ENCODE peak calls at places on chromosome 19, in nine cellular contexts. One of them, this sample, is unnamed.

GRCh38 chr19:39736088-39736487 is 1.7 kb downstream of the CLC start:
- DNase-seq in astrocyte of the spinal cord: no peak
- DNase-seq in cardiac fibroblast: no peak
- DNase-seq in AG09309: no peak
- DNase-seq in IMR-90: no peak
- DNase-seq in lower lobe of right lung: no peak
- DNase-seq in fibroblast of lung: no peak
- DNase-seq in neural progenitor cell: no peak
- DNase-seq in AG10803: no peak
- DNase-seq in this sample: no peak

GRCh38 chr19:38062959-38063786 is 156.2 kb downstream of the SIPA1L3 start:
- DNase-seq in neural progenitor cell: peak; percentile 38
- DNase-seq in IMR-90: peak; percentile 65
- DNase-seq in lower lobe of right lung: no peak
- DNase-seq in AG09309: no peak
- DNase-seq in AG10803: no peak
- DNase-seq in cardiac fibroblast: no peak
- DNase-seq in fibroblast of lung: peak; percentile 35
- DNase-seq in astrocyte of the spinal cord: no peak
- DNase-seq in this sample: peak; percentile 22

GRCh38 chr19:46624958-46625661 is at the start of gene PTGIR:
- DNase-seq in fibroblast of lung: peak; percentile 78
- DNase-seq in neural progenitor cell: no peak
- DNase-seq in lower lobe of right lung: no peak
- DNase-seq in IMR-90: peak; percentile 78
- DNase-seq in AG09309: no peak
- DNase-seq in AG10803: peak; percentile 88
- DNase-seq in cardiac fibroblast: peak; percentile 91
- DNase-seq in astrocyte of the spinal cord: peak; percentile 33
- DNase-seq in this sample: peak; percentile 79

GRCh38 chr19:43784981-43785808 is 4.4 kb upstream of the KCNN4 start:
- DNase-seq in fibroblast of lung: peak; percentile 77
- DNase-seq in IMR-90: peak; percentile 67
- DNase-seq in AG10803: peak; percentile 67
- DNase-seq in cardiac fibroblast: peak; percentile 74
- DNase-seq in neural progenitor cell: peak; percentile 86
- DNase-seq in astrocyte of the spinal cord: peak; percentile 74
- DNase-seq in lower lobe of right lung: peak; percentile 71
- DNase-seq in AG09309: no peak
- DNase-seq in this sample: peak; percentile 81

GRCh38 chr19:38737297-38737865 is 6.9 kb downstream of the CAPN12 start:
- DNase-seq in fibroblast of lung: no peak
- DNase-seq in cardiac fibroblast: no peak
- DNase-seq in AG10803: no peak
- DNase-seq in lower lobe of right lung: peak; percentile 51
- DNase-seq in neural progenitor cell: no peak
- DNase-seq in astrocyte of the spinal cord: no peak
- DNase-seq in AG09309: no peak
- DNase-seq in IMR-90: no peak
- DNase-seq in this sample: no peak

GRCh38 chr19:35869327-35870123 is 1.2 kb downstream of the APLP1 start:
- DNase-seq in neural progenitor cell: peak; percentile 99
- DNase-seq in lower lobe of right lung: peak; percentile 80
- DNase-seq in AG10803: peak; percentile 54
- DNase-seq in cardiac fibroblast: peak; percentile 61
- DNase-seq in astrocyte of the spinal cord: peak; percentile 72
- DNase-seq in IMR-90: peak; percentile 61
- DNase-seq in AG09309: no peak
- DNase-seq in fibroblast of lung: peak; percentile 42
- DNase-seq in this sample: peak; percentile 54

GRCh38 chr19:33186835-33187540 is 7.1 kb upstream of the LRP3 start:
- DNase-seq in AG09309: no peak
- DNase-seq in lower lobe of right lung: peak; percentile 43
- DNase-seq in cardiac fibroblast: no peak
- DNase-seq in fibroblast of lung: no peak
- DNase-seq in neural progenitor cell: no peak
- DNase-seq in IMR-90: no peak
- DNase-seq in AG10803: no peak
- DNase-seq in astrocyte of the spinal cord: no peak
- DNase-seq in this sample: no peak

GRCh38 chr19:37778613-37779138 is 710 bp downstream of the ZNF573 start:
- DNase-seq in IMR-90: peak; percentile 0
- DNase-seq in neural progenitor cell: peak; percentile 1
- DNase-seq in fibroblast of lung: peak; percentile 14
- DNase-seq in cardiac fibroblast: peak; percentile 26
- DNase-seq in AG09309: no peak
- DNase-seq in lower lobe of right lung: no peak
- DNase-seq in astrocyte of the spinal cord: no peak
- DNase-seq in AG10803: peak; percentile 13
- DNase-seq in this sample: peak; percentile 17

GRCh38 chr19:5873617-5874199 is 3.4 kb upstream of the FUT5 start:
- DNase-seq in IMR-90: no peak
- DNase-seq in lower lobe of right lung: no peak
- DNase-seq in neural progenitor cell: no peak
- DNase-seq in fibroblast of lung: no peak
- DNase-seq in AG09309: no peak
- DNase-seq in AG10803: no peak
- DNase-seq in cardiac fibroblast: no peak
- DNase-seq in astrocyte of the spinal cord: no peak
- DNase-seq in this sample: no peak

GRCh38 chr19:7213628-7214328 is 80.4 kb downstream of the INSR start:
- DNase-seq in lower lobe of right lung: no peak
- DNase-seq in IMR-90: no peak
- DNase-seq in fibroblast of lung: no peak
- DNase-seq in cardiac fibroblast: no peak
- DNase-seq in astrocyte of the spinal cord: no peak
- DNase-seq in AG10803: no peak
- DNase-seq in neural progenitor cell: no peak
- DNase-seq in AG09309: no peak
- DNase-seq in this sample: no peak

GRCh38 chr19:7211191-7211988 is 82.8 kb downstream of the INSR start:
- DNase-seq in AG10803: no peak
- DNase-seq in cardiac fibroblast: peak; percentile 83
- DNase-seq in astrocyte of the spinal cord: no peak
- DNase-seq in fibroblast of lung: no peak
- DNase-seq in lower lobe of right lung: no peak
- DNase-seq in AG09309: no peak
- DNase-seq in neural progenitor cell: no peak
- DNase-seq in IMR-90: peak; percentile 50
- DNase-seq in this sample: no peak

GRCh38 chr19:7215176-7215575 is 79.0 kb downstream of the INSR start:
- DNase-seq in astrocyte of the spinal cord: no peak
- DNase-seq in neural progenitor cell: no peak
- DNase-seq in fibroblast of lung: no peak
- DNase-seq in IMR-90: no peak
- DNase-seq in lower lobe of right lung: no peak
- DNase-seq in AG10803: no peak
- DNase-seq in AG09309: no peak
- DNase-seq in cardiac fibroblast: no peak
- DNase-seq in this sample: no peak

GRCh38 chr19:7216373-7216902 is 77.8 kb downstream of the INSR start:
- DNase-seq in fibroblast of lung: no peak
- DNase-seq in astrocyte of the spinal cord: no peak
- DNase-seq in cardiac fibroblast: no peak
- DNase-seq in AG09309: no peak
- DNase-seq in neural progenitor cell: no peak
- DNase-seq in lower lobe of right lung: no peak
- DNase-seq in IMR-90: no peak
- DNase-seq in AG10803: no peak
- DNase-seq in this sample: no peak

GRCh38 chr19:7214329-7215089 is 79.7 kb downstream of the INSR start:
- DNase-seq in AG10803: no peak
- DNase-seq in lower lobe of right lung: no peak
- DNase-seq in neural progenitor cell: no peak
- DNase-seq in AG09309: no peak
- DNase-seq in IMR-90: no peak
- DNase-seq in astrocyte of the spinal cord: no peak
- DNase-seq in fibroblast of lung: no peak
- DNase-seq in cardiac fibroblast: no peak
- DNase-seq in this sample: no peak
- TF ChIP-seq CTCF in AG10803: no peak
- TF ChIP-seq CTCF in lower lobe of right lung: no peak
- TF ChIP-seq CTCF in neural progenitor cell: no peak
- TF ChIP-seq CTCF in AG09309: no peak
- TF ChIP-seq CTCF in IMR-90: no peak
- TF ChIP-seq CTCF in astrocyte of the spinal cord: no peak
- TF ChIP-seq CTCF in fibroblast of lung: no peak
- TF ChIP-seq CTCF in cardiac fibroblast: no peak
- TF ChIP-seq CTCF in this sample: no peak

GRCh38 chr19:10228393-10228792 is 2.7 kb downstream of the S1PR2 start:
- DNase-seq in cardiac fibroblast: no peak
- DNase-seq in AG10803: no peak
- DNase-seq in IMR-90: no peak
- DNase-seq in lower lobe of right lung: no peak
- DNase-seq in astrocyte of the spinal cord: no peak
- DNase-seq in AG09309: no peak
- DNase-seq in fibroblast of lung: no peak
- DNase-seq in neural progenitor cell: no peak
- DNase-seq in this sample: no peak

GRCh38 chr19:10226376-10227214 is 4.5 kb downstream of the S1PR2 start:
- DNase-seq in fibroblast of lung: peak; percentile 100
- DNase-seq in cardiac fibroblast: peak; percentile 98
- DNase-seq in astrocyte of the spinal cord: peak; percentile 47
- DNase-seq in AG10803: peak; percentile 92
- DNase-seq in AG09309: no peak
- DNase-seq in IMR-90: peak; percentile 95
- DNase-seq in neural progenitor cell: no peak
- DNase-seq in lower lobe of right lung: peak; percentile 62
- DNase-seq in this sample: peak; percentile 99

GRCh38 chr19:10228925-10229324 is 2.2 kb downstream of the S1PR2 start:
- DNase-seq in AG09309: no peak
- DNase-seq in fibroblast of lung: peak; percentile 80
- DNase-seq in IMR-90: peak; percentile 41
- DNase-seq in neural progenitor cell: peak; percentile 67
- DNase-seq in astrocyte of the spinal cord: no peak
- DNase-seq in AG10803: peak; percentile 51
- DNase-seq in cardiac fibroblast: peak; percentile 77
- DNase-seq in lower lobe of right lung: no peak
- DNase-seq in this sample: peak; percentile 71

GRCh38 chr19:10226021-10226375 is 5.1 kb downstream of the S1PR2 start:
- DNase-seq in fibroblast of lung: no peak
- DNase-seq in cardiac fibroblast: no peak
- DNase-seq in neural progenitor cell: no peak
- DNase-seq in AG09309: no peak
- DNase-seq in IMR-90: no peak
- DNase-seq in lower lobe of right lung: no peak
- DNase-seq in AG10803: no peak
- DNase-seq in astrocyte of the spinal cord: no peak
- DNase-seq in this sample: no peak

DNA sequence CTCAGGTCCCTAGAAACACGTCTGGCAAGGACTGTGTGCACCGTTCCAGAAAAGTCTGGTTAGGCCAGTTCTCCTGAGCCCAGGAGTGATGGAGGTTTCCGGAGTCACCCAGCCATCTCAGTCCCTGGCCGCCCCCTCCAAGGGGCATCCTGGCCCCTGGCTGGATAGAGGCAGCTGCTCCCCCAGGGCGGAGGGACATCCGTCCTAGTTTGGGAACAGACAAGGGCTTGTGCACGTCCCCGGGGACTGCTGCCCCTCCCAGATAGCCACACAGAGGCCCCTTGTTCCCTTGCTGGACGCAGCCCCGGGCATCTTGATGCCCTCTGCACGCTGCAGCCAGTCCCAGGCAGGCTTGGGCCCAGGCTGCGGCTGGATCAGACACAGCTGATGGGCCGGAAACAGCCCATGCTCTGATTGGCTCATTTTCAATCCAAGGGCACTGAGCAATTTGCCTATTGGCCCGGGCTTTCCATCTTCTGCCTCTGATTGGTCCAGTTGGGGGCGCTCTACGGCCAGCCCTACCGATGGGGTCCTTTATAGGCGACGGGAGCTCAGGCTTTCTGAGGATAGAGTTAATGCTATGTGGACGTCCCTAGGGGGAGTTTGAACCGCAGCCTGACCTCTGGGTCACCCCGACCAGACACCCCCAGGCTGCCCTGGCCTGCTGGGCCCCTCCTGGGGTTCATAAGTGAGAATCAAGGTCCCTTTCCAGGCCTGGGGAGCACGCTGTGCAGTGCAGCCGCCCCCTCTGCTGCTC is 3.7 kb downstream of the S1PR2 start:
- DNase-seq in AG09309: no peak
- DNase-seq in fibroblast of lung: peak; percentile 71
- DNase-seq in astrocyte of the spinal cord: no peak
- DNase-seq in neural progenitor cell: no peak
- DNase-seq in AG10803: no peak
- DNase-seq in lower lobe of right lung: no peak
- DNase-seq in cardiac fibroblast: peak; percentile 63
- DNase-seq in IMR-90: no peak
- DNase-seq in this sample: peak; percentile 61
- TF ChIP-seq CTCF in AG09309: no peak
- TF ChIP-seq CTCF in fibroblast of lung: peak; percentile 26
- TF ChIP-seq CTCF in astrocyte of the spinal cord: peak; percentile 6
- TF ChIP-seq CTCF in neural progenitor cell: peak; percentile 17
- TF ChIP-seq CTCF in AG10803: peak; percentile 13
- TF ChIP-seq CTCF in lower lobe of right lung: peak; percentile 13
- TF ChIP-seq CTCF in cardiac fibroblast: no peak
- TF ChIP-seq CTCF in IMR-90: peak; percentile 10
- TF ChIP-seq CTCF in this sample: no peak

DNA sequence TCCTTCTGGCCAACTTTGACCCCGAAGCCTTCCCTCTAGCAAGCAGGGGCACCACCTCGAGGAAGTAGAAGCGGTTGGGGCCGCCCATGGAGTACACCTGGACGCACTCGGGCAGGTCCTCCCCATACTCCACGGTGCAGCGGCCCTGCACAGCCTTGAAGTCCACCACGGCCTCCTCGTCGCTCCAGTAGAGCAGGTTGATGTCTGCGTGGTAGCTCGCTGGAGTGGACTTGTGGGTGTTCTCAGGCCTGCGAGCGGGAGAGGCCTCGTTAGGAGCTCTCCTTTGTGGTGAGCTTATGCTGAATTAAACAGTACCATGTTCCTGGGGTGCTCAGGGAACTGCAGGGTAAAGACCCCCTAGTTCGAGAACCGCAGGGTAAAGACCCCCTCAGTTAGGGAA is 22.3 kb upstream of the EIF3G start:
- DNase-seq in AG10803: no peak
- DNase-seq in fibroblast of lung: no peak
- DNase-seq in AG09309: no peak
- DNase-seq in astrocyte of the spinal cord: no peak
- DNase-seq in IMR-90: no peak
- DNase-seq in cardiac fibroblast: no peak
- DNase-seq in lower lobe of right lung: no peak
- DNase-seq in neural progenitor cell: no peak
- DNase-seq in this sample: no peak
- TF ChIP-seq CTCF in AG10803: no peak
- TF ChIP-seq CTCF in fibroblast of lung: no peak
- TF ChIP-seq CTCF in AG09309: no peak
- TF ChIP-seq CTCF in astrocyte of the spinal cord: no peak
- TF ChIP-seq CTCF in IMR-90: no peak
- TF ChIP-seq CTCF in cardiac fibroblast: no peak
- TF ChIP-seq CTCF in lower lobe of right lung: no peak
- TF ChIP-seq CTCF in neural progenitor cell: no peak
- TF ChIP-seq CTCF in this sample: no peak

DNA sequence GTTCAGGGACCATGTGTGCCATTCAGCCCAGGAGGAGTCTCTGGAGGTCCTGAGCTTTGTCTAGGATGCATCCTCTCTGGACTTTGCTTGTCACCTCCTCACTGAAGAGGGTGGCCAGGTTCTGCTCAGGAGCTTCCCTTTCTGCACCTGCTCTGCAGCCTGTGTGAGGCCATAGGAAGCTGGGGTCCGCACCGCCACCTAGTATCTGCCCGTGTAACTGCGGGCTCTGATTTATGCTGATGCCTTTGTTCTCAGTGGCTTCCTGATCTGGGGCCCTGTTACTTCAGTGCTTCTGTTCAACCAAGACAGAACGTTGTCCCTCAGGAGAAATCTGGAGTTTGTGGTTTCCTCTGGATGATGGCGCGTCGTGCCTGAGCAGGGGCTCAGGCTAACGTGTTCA is 15.5 kb downstream of the ZNF610 start:
- DNase-seq in lower lobe of right lung: no peak
- DNase-seq in fibroblast of lung: no peak
- DNase-seq in neural progenitor cell: peak; percentile 64
- DNase-seq in AG10803: no peak
- DNase-seq in IMR-90: no peak
- DNase-seq in cardiac fibroblast: no peak
- DNase-seq in astrocyte of the spinal cord: no peak
- DNase-seq in AG09309: no peak
- DNase-seq in this sample: no peak
- TF ChIP-seq CTCF in lower lobe of right lung: no peak
- TF ChIP-seq CTCF in fibroblast of lung: no peak
- TF ChIP-seq CTCF in neural progenitor cell: peak; percentile 55
- TF ChIP-seq CTCF in AG10803: no peak
- TF ChIP-seq CTCF in IMR-90: no peak
- TF ChIP-seq CTCF in cardiac fibroblast: no peak
- TF ChIP-seq CTCF in astrocyte of the spinal cord: no peak
- TF ChIP-seq CTCF in AG09309: no peak
- TF ChIP-seq CTCF in this sample: no peak